ENCODE peak calls at places on chromosomes 6 and 20, in five cellular contexts. Q, R, E, V and B are unnamed samples.

GRCh38 chr6:98574991-98575390 is 259.4 kb upstream of the POU3F2 start:
- DNase-seq in V (no peak), E (no peak), Q (no peak), R (peak; percentile 21), B (no peak)

GRCh38 chr20:41261790-41262717 is 55.5 kb downstream of the ZHX3 start:
- DNase-seq in Q (no peak), V (no peak), R (no peak), E (no peak), B (no peak)

GRCh38 chr20:44901972-44902371 is 7.9 kb upstream of the PABPC1L start:
- DNase-seq in V (peak; percentile 56), Q (no peak), E (no peak), R (no peak), B (no peak)

GRCh38 chr20:12051206-12052163 is 133.8 kb downstream of the BTBD3 start:
- DNase-seq in R (no peak), E (no peak), V (no peak), Q (no peak), B (no peak)

GRCh38 chr6:147192278-147192911 is 11.8 kb upstream of the STXBP5 start:
- DNase-seq in E (no peak), V (no peak), Q (no peak), R (no peak), B (no peak)

GRCh38 chr6:18990313-18990978 is 603.3 kb downstream of the RNF144B start:
- DNase-seq in E (peak; percentile 93), R (peak; percentile 77), V (peak; percentile 25), Q (peak; percentile 74), B (peak; percentile 70)

GRCh38 chr6:40789143-40789764 is 202.1 kb upstream of the LRFN2 start:
- DNase-seq in E (no peak), V (no peak), Q (no peak), R (no peak), B (no peak)

GRCh38 chr6:122734529-122735203 is 44.9 kb upstream of the FABP7 start:
- DNase-seq in E (no peak), V (no peak), Q (no peak), R (no peak), B (no peak)

GRCh38 chr20:34708621-34709043 is 4.5 kb downstream of the TP53INP2 start:
- DNase-seq in V (no peak), Q (peak; percentile 52), E (peak; percentile 73), R (peak; percentile 54), B (peak; percentile 26)

GRCh38 chr6:46184114-46184513 is 13.3 kb upstream of the ENPP5 start:
- DNase-seq in Q (no peak), V (peak; percentile 91), E (no peak), R (peak; percentile 59), B (no peak)

GRCh38 chr20:297925-298754 is 770 bp downstream of the ZCCHC3 start:
- DNase-seq in R (peak; percentile 75), E (peak; percentile 77), Q (no peak), V (peak; percentile 59), B (peak; percentile 89)

GRCh38 chr6:67252663-67253062 is 1382.4 kb upstream of the ADGRB3 start:
- DNase-seq in E (no peak), V (no peak), Q (no peak), R (no peak), B (no peak)

GRCh38 chr6:38131527-38131965 is 312.0 kb downstream of the ZFAND3 start:
- DNase-seq in Q (no peak), V (peak; percentile 99), R (no peak), E (no peak), B (no peak)

GRCh38 chr20:11130554-11131166 is 456.9 kb upstream of the JAG1 start:
- DNase-seq in V (no peak), E (no peak), R (no peak), Q (no peak), B (no peak)

GRCh38 chr6:168995526-168996100 is 258.0 kb downstream of the THBS2 start:
- DNase-seq in Q (no peak), E (no peak), V (no peak), R (no peak), B (no peak)

GRCh38 chr20:22093122-22093521 is 387.7 kb downstream of the PAX1 start:
- DNase-seq in V (no peak), Q (no peak), E (no peak), R (no peak), B (no peak)

GRCh38 chr6:47633141-47633540 is 65.2 kb upstream of the ADGRF4 start:
- DNase-seq in V (no peak), Q (no peak), R (no peak), E (no peak), B (no peak)

GRCh38 chr20:45368221-45368980 is 5.4 kb downstream of the SYS1 start:
- DNase-seq in V (no peak), R (no peak), E (no peak), Q (no peak), B (peak; percentile 45)

GRCh38 chr6:36595168-36595818 is 1.1 kb downstream of the SRSF3 start:
- DNase-seq in Q (no peak), E (no peak), R (peak; percentile 60), V (no peak), B (no peak)

GRCh38 chr6:72748759-72749158 is 126.9 kb downstream of the KCNQ5 start:
- DNase-seq in R (no peak), E (no peak), V (peak; percentile 92), Q (no peak), B (no peak)

GRCh38 chr6:153108320-153108719 is 22.8 kb downstream of the RGS17 start:
- DNase-seq in E (no peak), Q (no peak), V (no peak), R (no peak), B (no peak)

GRCh38 chr6:1756472-1757129 is 146.9 kb downstream of the FOXC1 start:
- DNase-seq in R (no peak), E (no peak), Q (no peak), V (no peak), B (no peak)

GRCh38 chr6:42335896-42336295 is 115.8 kb downstream of the TRERF1 start:
- DNase-seq in R (no peak), Q (no peak), V (no peak), E (no peak), B (no peak)

GRCh38 chr6:74259931-74260330 is 563.9 kb downstream of the CD109 start:
- DNase-seq in E (no peak), Q (no peak), V (peak; percentile 57), R (no peak), B (no peak)

GRCh38 chr20:15065794-15066193 is 728.4 kb upstream of the FLRT3 start:
- DNase-seq in V (no peak), Q (no peak), R (no peak), E (no peak), B (no peak)

GRCh38 chr6:161200610-161201201 is 73.2 kb downstream of the AGPAT4 start:
- DNase-seq in V (no peak), Q (no peak), R (no peak), E (no peak), B (no peak)

DNA sequence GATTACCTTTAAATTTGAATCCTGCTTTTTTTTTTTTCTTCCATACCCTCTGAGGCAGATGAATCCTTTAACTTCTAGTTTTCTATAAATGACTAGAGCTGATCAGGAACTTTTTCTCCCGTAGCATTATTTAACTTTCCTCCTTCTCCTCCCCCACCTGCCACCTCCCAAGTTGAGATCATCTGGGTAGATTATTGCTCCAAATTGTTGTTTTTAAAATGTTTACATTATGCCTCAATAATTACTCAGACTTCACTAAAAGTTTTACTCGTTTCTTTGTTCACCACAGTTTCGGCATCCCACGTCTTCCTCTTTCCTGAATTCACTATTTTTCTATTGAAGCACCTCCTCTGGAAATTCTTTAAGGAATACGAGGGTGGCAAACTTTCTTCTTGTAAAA is 16.6 kb upstream of the SCUBE3 start:
- DNase-seq in V (no peak), R (no peak), Q (no peak), E (no peak), B (no peak)
- H3K4me3 ChIP-seq in V (no peak overlapping the region), R (no peak overlapping the region), Q (no peak overlapping the region), E (no peak overlapping the region), B (no peak overlapping the region)

DNA sequence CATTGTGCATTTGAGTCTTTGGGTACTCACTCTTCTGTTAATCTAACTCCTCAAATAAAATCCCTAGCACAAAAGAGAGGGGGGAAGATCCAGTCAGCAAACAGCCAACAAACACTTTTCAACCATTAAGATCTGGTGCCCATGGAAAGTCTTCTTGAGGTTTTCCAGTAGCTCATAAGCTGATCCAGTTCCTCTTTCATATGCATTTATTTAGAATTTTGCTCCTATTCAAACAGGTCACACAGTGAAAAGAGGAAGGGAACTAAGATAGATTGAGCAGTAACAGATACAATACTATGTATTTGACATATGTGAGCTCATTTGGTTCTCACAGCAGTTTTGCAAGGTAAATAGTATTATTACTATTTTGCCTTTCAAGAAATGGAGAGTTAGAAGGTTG is 38.6 kb downstream of the HLA-DPB1 start:
- DNase-seq in E (no peak), V (no peak), Q (no peak), R (no peak), B (no peak)
- H3K4me1 ChIP-seq in E (no peaks in the 10 kb centered on the region), V (no peaks in the 10 kb centered on the region), Q (peaks cover 5% of the 10 kb centered on the region), R (no peaks in the 10 kb centered on the region), B (no peaks in the 10 kb centered on the region)

DNA sequence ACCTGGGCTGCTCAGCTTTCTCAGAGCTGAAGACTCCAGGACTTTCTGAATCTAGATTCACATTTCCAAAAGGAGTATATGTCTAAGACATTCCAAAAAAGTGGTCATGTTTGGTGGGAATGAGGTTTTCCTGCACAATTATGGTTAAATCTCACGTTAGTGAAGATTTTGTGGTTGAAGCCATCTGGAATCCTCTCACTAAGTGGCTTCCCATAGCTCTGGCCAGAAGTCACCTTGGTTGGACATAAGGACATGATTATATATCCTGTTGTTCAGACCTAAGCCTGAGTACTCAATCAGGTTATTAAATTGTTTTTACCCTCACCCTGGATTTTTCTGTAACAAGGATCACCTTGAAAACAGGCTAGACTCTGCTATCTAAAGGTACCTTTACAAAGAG is 176.1 kb upstream of the PLN start:
- DNase-seq in V (peak; percentile 52), R (no peak), Q (no peak), E (no peak), B (no peak)
- H3K27ac ChIP-seq in V (no peak overlapping the region), R (no peak overlapping the region), Q (no peak overlapping the region), E (no peak overlapping the region), B (no peak overlapping the region)

GRCh38 chr6:138272543-138273305 is 54.4 kb upstream of the PBOV1 start:
- DNase-seq in Q (no peak), R (no peak), V (peak; percentile 76), E (no peak), B (no peak)
- H3K4me3 ChIP-seq in Q (no peak overlapping the region), R (no peak overlapping the region), V (no peak overlapping the region), E (no peak overlapping the region), B (no peak overlapping the region)

GRCh38 chr6:144365176-144365710 is 80.1 kb downstream of the UTRN start:
- DNase-seq in Q (no peak), E (no peak), V (no peak), R (no peak), B (no peak)
- H3K4me1 ChIP-seq in Q (peaks cover 1% of the 10 kb centered on the region), E (peaks cover 27% of the 10 kb centered on the region), V (no peaks in the 10 kb centered on the region), R (peaks cover 30% of the 10 kb centered on the region), B (no peaks in the 10 kb centered on the region)